ENCODE peak calls at places on chromosomes 5 and 9, in six cellular contexts. Y is H9; I is amniotic stem cell; V is amygdala; K is substantia nigra; Q is stimulated activated CD4-positive, alpha-beta T cell treated with anti-CD3 and anti-CD28 coated beads, Interleukin-1b, Interleukin-23, amount 100 ng/mL, for 24 hours. M is an unnamed sample.
A peak's percentile ranks its signal among the peaks of the same experiment; 100 is the strongest.

GRCh38 chr5:122704247-122705036 is 70.4 kb upstream of the SNX2 start:
- DNase-seq in Y (no peak), I (peak; percentile 65), V (no peak), K (no peak), Q (no peak), M (no peak)

GRCh38 chr9:125701351-125701750 is 5.7 kb downstream of the MAPKAP1 start:
- DNase-seq in Y (peak; percentile 50), I (no peak), V (no peak), K (no peak), Q (no peak), M (no peak)

GRCh38 chr9:75830303-75830702 is 60.2 kb upstream of the PCSK5 start:
- DNase-seq in Y (no peak), I (no peak), V (no peak), K (no peak), Q (no peak), M (no peak)

GRCh38 chr5:93583525-93583798 is 440 bp downstream of the NR2F1 start:
- DNase-seq in Y (no peak), I (no peak), V (no peak), K (no peak), Q (no peak), M (no peak)

GRCh38 chr9:120711354-120711753 is 2.9 kb downstream of the MEGF9 start:
- DNase-seq in Y (no peak), I (no peak), V (no peak), K (no peak), Q (no peak), M (no peak)

GRCh38 chr5:144295284-144295683 is 124.6 kb downstream of the KCTD16 start:
- DNase-seq in Y (no peak), I (no peak), V (no peak), K (no peak), Q (no peak), M (no peak)

GRCh38 chr5:131164161-131164930 is 710 bp downstream of the HINT1 start:
- DNase-seq in Y (peak; percentile 61), I (peak; percentile 68), V (no peak), K (peak; percentile 69), Q (peak; percentile 42), M (peak; percentile 63)

GRCh38 chr5:81922790-81923398 is 48.9 kb upstream of the ATG10 start:
- DNase-seq in Y (no peak), I (no peak), V (no peak), K (no peak), Q (no peak), M (no peak)

GRCh38 chr5:41843456-41844112 is 26.6 kb downstream of the OXCT1 start:
- DNase-seq in Y (no peak), I (peak; percentile 41), V (peak; percentile 4), K (no peak), Q (no peak), M (peak; percentile 14)

M was measured in WTC11.